ENCODE peak calls at places on chromosomes 12 and 14, in five cellular contexts. F is CD4-positive, CD25-positive, alpha-beta regulatory T cell; J is aorta; H is upper lobe of left lung; S is heart right ventricle. R is an unnamed sample. For H3K4me1, the result is how much of the 10 kb centered on the place peaks cover.

GRCh38 chr12:130932061-130932650 is 21.6 kb upstream of the ADGRD1 start:
- DNase-seq in F (no peak), J (no peak), H (no peak), S (no peak), R (no peak)

GRCh38 chr12:77725611-77726010 is 105.1 kb upstream of the NAV3 start:
- DNase-seq in F (no peak), J (no peak), H (no peak), S (no peak), R (no peak)

GRCh38 chr14:27605298-27605697 is 1007.5 kb upstream of the NOVA1 start:
- DNase-seq in F (no peak), J (no peak), H (no peak), S (no peak), R (no peak)

GRCh38 chr14:104229621-104230041 is 91.2 kb downstream of the KIF26A start:
- DNase-seq in F (no peak), J (peak), H (no peak), S (no peak), R (no peak)

GRCh38 chr12:132018193-132018916 is 68.6 kb downstream of the EP400 start:
- DNase-seq in F (no peak), J (peak), H (peak), S (no peak), R (no peak)

GRCh38 chr14:95758331-95758730 is 44.4 kb upstream of the TCL1A start:
- DNase-seq in F (no peak), J (no peak), H (no peak), S (no peak), R (no peak)

GRCh38 chr14:102663031-102663430 is 70.6 kb downstream of the RCOR1 start:
- DNase-seq in F (no peak), J (no peak), H (no peak), S (no peak), R (no peak)

GRCh38 chr12:100859063-100859627 is 64.6 kb downstream of the ANO4 start:
- DNase-seq in F (no peak), J (no peak), H (no peak), S (no peak), R (no peak)

GRCh38 chr14:94559638-94560290 is 1.5 kb upstream of the SERPINA4 start:
- DNase-seq in F (no peak), J (no peak), H (no peak), S (no peak), R (no peak)

GRCh38 chr12:95646781-95647184 is 95.5 kb upstream of the USP44 start:
- DNase-seq in F (no peak), J (no peak), H (no peak), S (no peak), R (no peak)

GRCh38 chr14:99339551-99339950 is 67.6 kb upstream of the BCL11B start:
- DNase-seq in F (no peak), J (no peak), H (no peak), S (no peak), R (no peak)

GRCh38 chr14:53336729-53337128 is 183.6 kb upstream of the DDHD1 start:
- DNase-seq in F (no peak), J (no peak), H (no peak), S (no peak), R (no peak)

GRCh38 chr14:50379563-50379962 is 17.1 kb downstream of the CDKL1 start:
- DNase-seq in F (no peak), J (no peak), H (no peak), S (no peak), R (no peak)

DNA sequence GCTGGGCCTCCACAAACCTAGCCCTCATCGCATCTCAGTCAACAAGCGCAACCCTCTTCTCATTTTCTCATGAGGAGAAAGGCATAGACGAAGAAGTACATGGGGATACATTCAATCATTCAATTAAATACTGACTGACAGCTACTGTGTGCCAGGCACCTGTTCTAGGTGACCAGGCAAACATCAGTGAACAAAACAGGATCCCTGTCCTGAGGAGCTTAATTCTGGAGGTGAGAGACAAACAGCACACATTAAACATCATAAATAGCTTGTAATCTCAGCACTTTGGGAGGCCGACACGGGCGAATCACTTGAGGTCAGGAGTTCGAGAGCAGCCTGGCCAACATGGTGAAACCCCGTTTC is 362 bp upstream of the ACYP1 start:
- DNase-seq in F (no peak), J (no peak), H (no peak), S (no peak), R (no peak)
- H3K27ac ChIP-seq in F (peak), J (no peak), H (peak), S (peak), R (no peak)

DNA sequence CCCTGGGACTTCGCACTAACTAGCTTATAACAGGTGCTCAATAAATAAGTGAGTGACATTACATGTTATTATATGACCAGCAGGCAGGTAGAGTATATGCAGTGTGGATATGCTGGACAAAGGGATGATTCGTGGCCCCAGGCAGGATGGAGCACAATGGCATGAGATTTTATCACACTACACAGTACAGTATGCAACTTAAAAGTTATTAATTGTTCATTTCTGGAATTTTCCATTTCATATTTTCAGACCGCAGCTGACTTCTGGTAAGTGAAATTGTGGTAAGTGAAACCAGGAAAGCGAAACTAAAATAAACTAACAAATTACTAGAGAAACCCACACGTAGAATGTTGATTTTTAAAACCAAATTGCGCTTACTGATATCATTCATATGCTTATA is 3.3 kb downstream of the PARP11 start:
- DNase-seq in F (peak), J (no peak), H (no peak), S (no peak), R (no peak)
- H3K4me3 ChIP-seq in F (peak), J (no peak), H (no peak), S (peak), R (no peak)

GRCh38 chr14:72783741-72784140 is 110.2 kb downstream of the DPF3 start:
- DNase-seq in F (no peak), J (no peak), H (peak), S (no peak), R (no peak)
- H3K4me1 ChIP-seq in F (under half), J (under half), H (under half), S (under half), R (under half)

GRCh38 chr12:25615119-25615518 is 62.0 kb upstream of the LMNTD1 start:
- DNase-seq in F (no peak), J (peak), H (no peak), S (no peak), R (no peak)
- H3K27ac ChIP-seq in F (no peak), J (no peak), H (no peak), S (no peak), R (no peak)

GRCh38 chr14:22463763-22464173 is 125.3 kb downstream of the DAD1 start:
- DNase-seq in F (no peak), J (no peak), H (no peak), S (peak), R (no peak)

GRCh38 chr14:22462923-22463322 is 126.1 kb downstream of the DAD1 start:
- DNase-seq in F (no peak), J (no peak), H (no peak), S (no peak), R (no peak)

GRCh38 chr14:22465201-22465835 is 123.7 kb downstream of the DAD1 start:
- DNase-seq in F (no peak), J (no peak), H (no peak), S (no peak), R (no peak)

GRCh38 chr14:22466520-22466919 is 122.5 kb downstream of the DAD1 start:
- DNase-seq in F (no peak), J (no peak), H (no peak), S (no peak), R (no peak)

GRCh38 chr14:22464422-22465142 is 124.4 kb downstream of the DAD1 start:
- DNase-seq in F (no peak), J (no peak), H (no peak), S (no peak), R (no peak)
- H3K4me3 ChIP-seq in F (no peak), J (no peak), H (no peak), S (no peak), R (no peak)

GRCh38 chr14:61386173-61386772 is 64.9 kb downstream of the PRKCH start:
- DNase-seq in F (no peak), J (no peak), H (no peak), S (no peak), R (no peak)
- H3K4me1 ChIP-seq in F (half or more), J (under half), H (under half), S (half or more), R (half or more)

DNA sequence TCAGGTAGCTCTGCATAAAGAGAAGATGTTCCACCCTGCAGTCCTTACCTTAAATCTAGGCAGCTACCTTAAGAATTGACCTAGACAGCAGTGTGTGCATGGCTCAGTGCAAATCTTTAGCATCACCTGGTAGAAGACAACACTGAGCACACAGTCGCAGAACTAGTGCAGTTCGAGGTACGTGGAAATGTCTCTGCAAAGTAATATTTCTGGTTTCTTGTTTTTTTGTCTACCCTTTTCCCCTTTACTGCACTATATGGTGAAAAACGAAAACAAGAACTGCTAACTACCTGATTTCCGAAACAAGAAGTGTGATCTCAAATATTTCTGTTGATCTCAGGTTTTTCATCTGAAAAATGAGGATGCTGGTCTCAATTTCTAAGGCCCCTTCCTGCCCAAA is 82.5 kb downstream of the ETV6 start:
- DNase-seq in F (no peak), J (no peak), H (no peak), S (no peak), R (no peak)
- H3K27ac ChIP-seq in F (peak), J (peak), H (peak), S (no peak), R (no peak)

GRCh38 chr12:64825143-64826011 is 930 bp downstream of the TBC1D30 start:
- DNase-seq in F (no peak), J (no peak), H (peak), S (no peak), R (no peak)
- H3K4me3 ChIP-seq in F (no peak), J (peak), H (no peak), S (peak), R (peak)

GRCh38 chr12:25014961-25015360 is 66.1 kb upstream of the BCAT1 start:
- DNase-seq in F (no peak), J (no peak), H (no peak), S (no peak), R (no peak)
- H3K4me1 ChIP-seq in F (under half), J (under half), H (under half), S (under half), R (under half)

GRCh38 chr14:61545716-61546455 is 149.4 kb upstream of the HIF1A start:
- DNase-seq in F (no peak), J (no peak), H (no peak), S (no peak), R (no peak)
- H3K27ac ChIP-seq in F (no peak), J (peak), H (peak), S (peak), R (peak)